ENCODE peak calls at places on chromosomes 3 and 15, in nine cellular contexts. S is non-pigmented ciliary epithelial cell; E is A549; H is stimulated activated CD8-positive, alpha-beta memory T cell treated with anti-CD3 and anti-CD28 coated beads, Interleukin-7, amount 100 ng/mL, for 24 hours; P is activated naive CD8-positive, alpha-beta T cell treated with anti-CD3 and anti-CD28 coated beads for 36 hours; C is NCI-H460; B is naive thymus-derived CD8-positive, alpha-beta T cell; N is activated naive CD4-positive, alpha-beta T cell treated with anti-CD3 and anti-CD28 coated beads for 36 hours; L is EL. X is an unnamed sample.

GRCh38 chr15:40092416-40093223 is 16.1 kb downstream of the BMF start:
- DNase-seq in P (no peak), E (no peak), B (no peak), C (no peak), S (no peak), N (no peak), H (no peak), L (peak; percentile 57), X (no peak)

GRCh38 chr3:119304201-119304713 is 10.1 kb downstream of the ARHGAP31 start:
- DNase-seq in L (peak; percentile 89), N (no peak), H (no peak), P (no peak), E (peak; percentile 9), S (peak; percentile 73), B (no peak), C (no peak), X (no peak)

GRCh38 chr3:129260606-129261005 is 11.2 kb downstream of the COPG1 start:
- DNase-seq in H (no peak), S (no peak), B (no peak), N (no peak), E (no peak), P (no peak), C (no peak), L (no peak), X (no peak)

GRCh38 chr15:98699591-98700424 is 51.5 kb downstream of the IGF1R start:
- DNase-seq in N (peak; percentile 20), H (no peak), B (no peak), P (no peak), S (no peak), C (no peak), E (no peak), L (no peak), X (no peak)

GRCh38 chr15:49145651-49146609 is 9.5 kb downstream of the COPS2 start:
- DNase-seq in L (peak; percentile 69), P (no peak), E (peak; percentile 53), B (peak; percentile 11), C (peak; percentile 52), H (no peak), S (no peak), N (peak; percentile 52), X (no peak)

GRCh38 chr15:25178835-25179672 is 224.3 kb downstream of the SNRPN start:
- DNase-seq in H (no peak), P (no peak), B (no peak), E (no peak), L (no peak), N (no peak), S (no peak), C (no peak), X (peak; percentile 5)

GRCh38 chr3:42161050-42161935 is 70.1 kb downstream of the TRAK1 start:
- DNase-seq in C (no peak), L (peak; percentile 68), P (no peak), B (no peak), N (no peak), E (no peak), H (no peak), S (peak; percentile 41), X (no peak)

GRCh38 chr15:62444104-62445027 is 279.3 kb upstream of the C2CD4B start:
- DNase-seq in H (no peak), S (peak; percentile 81), N (peak; percentile 7), L (peak; percentile 95), B (no peak), P (no peak), C (no peak), E (no peak), X (no peak)

GRCh38 chr3:71628571-71628970 is 45.0 kb upstream of the FOXP1 start:
- DNase-seq in S (no peak), C (no peak), B (no peak), N (no peak), P (no peak), L (no peak), H (no peak), E (no peak), X (no peak)

GRCh38 chr3:188595890-188596376 is 442.0 kb downstream of the LPP start:
- DNase-seq in L (peak; percentile 87), H (no peak), P (no peak), N (no peak), C (no peak), E (no peak), S (no peak), B (no peak), X (no peak)

GRCh38 chr15:85412956-85413854 is 32.8 kb downstream of the AKAP13 start:
- DNase-seq in L (peak; percentile 91), S (peak; percentile 91), E (peak; percentile 93), C (peak; percentile 89), H (peak; percentile 52), N (peak; percentile 89), B (peak; percentile 54), P (peak; percentile 80), X (peak; percentile 62)

GRCh38 chr3:8888296-8888915 is 74.9 kb downstream of the RAD18 start:
- DNase-seq in H (no peak), C (no peak), P (no peak), E (no peak), S (peak; percentile 90), N (no peak), B (no peak), L (peak; percentile 95), X (no peak)